ENCODE peak calls at places on chromosomes 7 and 10, in five cellular contexts. A is neuronal stem cell, N is H1, W is H9, T is trophoblast cell. B is an unnamed sample.

GRCh38 chr10:80283119-80283518 is 6.3 kb downstream of the MAT1A start:
- DNase-seq in A (no peak), W (no peak), N (no peak), T (no peak), B (no peak)

GRCh38 chr7:132386249-132386681 is 190.0 kb downstream of the PLXNA4 start:
- DNase-seq in W (no peak), A (no peak), T (no peak), N (no peak), B (no peak)

GRCh38 chr7:155713382-155713781 is 68.9 kb downstream of the RBM33 start:
- DNase-seq in T (no peak), A (no peak), W (no peak), N (no peak), B (no peak)

GRCh38 chr10:114684085-114684821 is 26.2 kb upstream of the ABLIM1 start:
- DNase-seq in W (no peak), T (peak), A (no peak), N (no peak), B (peak)

GRCh38 chr10:126397166-126397565 is 8.9 kb upstream of the ADAM12 start:
- DNase-seq in A (no peak), T (no peak), W (no peak), N (no peak), B (no peak)

GRCh38 chr10:101052285-101052684 is 9.5 kb upstream of the KAZALD1 start:
- DNase-seq in A (no peak), T (no peak), W (no peak), N (no peak), B (peak)

GRCh38 chr7:108459922-108460551 is 3.8 kb upstream of the NRCAM start:
- DNase-seq in T (no peak), W (no peak), N (no peak), A (no peak), B (peak)

GRCh38 chr10:114271014-114271778 is 32.1 kb downstream of the VWA2 start:
- DNase-seq in A (no peak), T (no peak), N (no peak), W (no peak), B (no peak)

GRCh38 chr10:30456262-30456661 is 22.3 kb downstream of the MAP3K8 start:
- DNase-seq in A (no peak), N (no peak), T (no peak), W (no peak), B (no peak)

GRCh38 chr7:151539055-151539714 is 19.5 kb upstream of the RHEB start:
- DNase-seq in N (no peak), A (peak), W (peak), T (no peak), B (peak)

GRCh38 chr7:155951554-155952158 is 139.4 kb upstream of the SHH start:
- DNase-seq in T (peak), A (no peak), W (no peak), N (no peak), B (peak)

GRCh38 chr10:50431118-50431517 is 179.8 kb upstream of the ASAH2 start:
- DNase-seq in W (no peak), N (no peak), T (no peak), A (no peak), B (peak)

GRCh38 chr7:25515876-25516275 is 287.6 kb upstream of the NPVF start:
- DNase-seq in T (no peak), W (no peak), A (no peak), N (no peak), B (no peak)

GRCh38 chr7:76343294-76343930 is 15.4 kb downstream of the YWHAG start:
- DNase-seq in A (no peak), W (no peak), T (no peak), N (no peak), B (no peak)

GRCh38 chr7:32164341-32164996 is 94.3 kb upstream of the PDE1C start:
- DNase-seq in T (peak), W (peak), A (peak), N (no peak), B (peak)

GRCh38 chr10:64648915-64649314 is 1127.7 kb downstream of the REEP3 start:
- DNase-seq in W (peak), T (no peak), N (no peak), A (no peak), B (no peak)

GRCh38 chr7:87658553-87658952 is 30.4 kb downstream of the RUNDC3B start:
- DNase-seq in N (no peak), A (no peak), T (no peak), W (no peak), B (no peak)

GRCh38 chr10:5658871-5659618 is 7.3 kb downstream of the ASB13 start:
- DNase-seq in A (peak), T (no peak), W (peak), N (no peak), B (no peak)
- H3K9ac ChIP-seq in A (peak), T (no peak), W (no peak), N (no peak), B (no peak)

GRCh38 chr7:85341973-85342372 is 155.1 kb upstream of the SEMA3D start:
- DNase-seq in W (no peak), A (no peak), N (no peak), T (no peak), B (no peak)
- H2BK12ac ChIP-seq in W (no peak), A (no peak), N (no peak), T (no peak), B (no peak)

GRCh38 chr10:11870900-11871407 is 47.8 kb downstream of the PROSER2 start:
- DNase-seq in A (no peak), T (no peak), W (no peak), N (no peak), B (no peak)
- H3K9ac ChIP-seq in A (no peak), T (no peak), W (no peak), N (no peak), B (no peak)

DNA sequence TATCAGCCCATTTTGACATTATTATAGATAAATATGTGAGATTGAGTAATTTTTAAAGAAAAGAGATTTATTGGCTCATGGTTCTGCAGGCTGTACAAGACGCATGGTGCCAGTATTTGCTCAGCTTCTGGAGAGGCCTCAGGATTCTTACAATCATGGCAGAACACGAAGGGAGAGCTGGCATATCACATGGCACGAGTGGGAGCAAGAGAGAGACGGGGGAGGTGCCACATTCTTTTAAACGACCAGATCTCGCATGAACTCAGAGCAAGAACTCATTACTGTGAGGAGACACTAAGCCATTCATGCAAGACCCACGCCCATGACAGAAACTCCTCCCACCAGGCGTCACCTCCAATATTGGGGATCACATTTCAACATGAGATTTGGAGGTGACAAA is 40.1 kb upstream of the ZNF488 start:
- DNase-seq in T (no peak), N (no peak), A (no peak), W (peak), B (no peak)
- H2BK12ac ChIP-seq in T (peak), N (no peak), A (no peak), W (no peak), B (no peak)

GRCh38 chr10:32937824-32938482 is 20.1 kb downstream of the ITGB1 start:
- DNase-seq in A (no peak), T (peak), N (no peak), W (no peak), B (peak)
- H3K9ac ChIP-seq in A (no peak), T (no peak), N (no peak), W (no peak), B (peak)

GRCh38 chr7:129311429-129311828 is 86.6 kb downstream of the AHCYL2 start:
- DNase-seq in N (no peak), W (no peak), A (no peak), T (no peak), B (no peak)
- H2BK12ac ChIP-seq in N (no peak), W (no peak), A (no peak), T (no peak), B (no peak)